ENCODE peak calls at places on chromosomes 2 and 18, in nine cellular contexts. U, M, R, L, G, K, J, W and N are unnamed samples.

GRCh38 chr2:97997774-97998392 is 2.1 kb upstream of the TMEM131 start:
- DNase-seq in R (no peak), W (no peak), M (no peak), U (no peak), K (no peak), J (no peak), L (no peak), G (no peak), N (no peak)

GRCh38 chr2:205762883-205763282 is 80.6 kb downstream of the NRP2 start:
- DNase-seq in K (no peak), U (no peak), M (no peak), L (no peak), W (no peak), R (no peak), G (no peak), J (no peak), N (no peak)

GRCh38 chr2:79219383-79219988 is 59.9 kb upstream of the REG3A start:
- DNase-seq in K (peak; percentile 17), W (peak; percentile 8), G (no peak), L (no peak), U (no peak), J (peak; percentile 32), R (no peak), M (peak; percentile 10), N (no peak)

GRCh38 chr2:179049546-179050311 is at the start of gene CCDC141:
- DNase-seq in G (no peak), L (no peak), J (no peak), R (no peak), U (no peak), K (no peak), W (peak; percentile 37), M (no peak), N (no peak)

GRCh38 chr2:12587729-12588522 is 128.8 kb upstream of the TRIB2 start:
- DNase-seq in M (peak; percentile 90), G (no peak), W (peak; percentile 49), J (peak; percentile 62), R (no peak), U (peak; percentile 24), K (peak; percentile 95), L (no peak), N (no peak)

GRCh38 chr2:204495381-204495780 is 49.9 kb upstream of the PARD3B start:
- DNase-seq in W (no peak), L (no peak), K (no peak), U (no peak), J (no peak), G (no peak), R (no peak), M (no peak), N (no peak)

GRCh38 chr2:32061973-32062861 is 1.1 kb upstream of the SPAST start:
- DNase-seq in K (peak; percentile 61), L (no peak), J (no peak), U (peak; percentile 59), M (peak; percentile 55), G (no peak), R (no peak), W (no peak), N (peak; percentile 53)

GRCh38 chr2:70887208-70887549 is 48.5 kb upstream of the ATP6V1B1 start:
- DNase-seq in U (no peak), G (no peak), J (no peak), R (no peak), M (no peak), K (no peak), L (no peak), W (no peak), N (no peak)

GRCh38 chr18:76456018-76456750 is 38.9 kb downstream of the ZNF516 start:
- DNase-seq in K (peak; percentile 50), W (no peak), L (no peak), R (no peak), G (no peak), J (no peak), U (no peak), M (no peak), N (peak; percentile 22)

GRCh38 chr18:51639541-51639940 is 442.1 kb upstream of the MEX3C start:
- DNase-seq in G (no peak), K (no peak), U (no peak), M (no peak), R (no peak), W (no peak), J (no peak), L (no peak), N (no peak)

GRCh38 chr2:136522724-136523123 is 242.6 kb upstream of the THSD7B start:
- DNase-seq in R (no peak), M (no peak), W (no peak), K (no peak), G (no peak), L (no peak), U (no peak), J (no peak), N (no peak)

GRCh38 chr2:129164220-129164619 is 815.2 kb upstream of the RAB6C start:
- DNase-seq in L (no peak), M (no peak), U (no peak), R (no peak), K (no peak), G (no peak), J (no peak), W (no peak), N (no peak)

GRCh38 chr2:69151974-69152373 is 139.0 kb downstream of the ANTXR1 start:
- DNase-seq in U (no peak), M (no peak), R (no peak), L (no peak), W (no peak), K (no peak), J (no peak), G (no peak), N (no peak)

GRCh38 chr18:42576141-42576540 is 539.3 kb downstream of the RIT2 start:
- DNase-seq in L (no peak), J (no peak), G (no peak), U (no peak), M (no peak), R (no peak), K (peak; percentile 33), W (no peak), N (no peak)
- H3K27me3 ChIP-seq in L (no peaks in the 10 kb centered on the region), J (no peaks in the 10 kb centered on the region), G (no peaks in the 10 kb centered on the region), U (no peaks in the 10 kb centered on the region), M (no peaks in the 10 kb centered on the region), R (no peaks in the 10 kb centered on the region), K (no peaks in the 10 kb centered on the region), W (no peaks in the 10 kb centered on the region), N (no peaks in the 10 kb centered on the region)

GRCh38 chr2:135226961-135227360 is 174.9 kb downstream of the RAB3GAP1 start:
- DNase-seq in U (no peak), L (no peak), W (no peak), K (peak; percentile 33), R (no peak), G (no peak), J (no peak), M (no peak), N (no peak)
- H3K27ac ChIP-seq in U (no peak overlapping the region), L (no peak overlapping the region), W (no peak overlapping the region), K (peak overlapping the region; percentile 34), R (no peak overlapping the region), G (no peak overlapping the region), J (no peak overlapping the region), M (no peak overlapping the region), N (no peak overlapping the region)

GRCh38 chr2:143513081-143513480 is 383.9 kb downstream of the ARHGAP15 start:
- DNase-seq in W (peak; percentile 5), M (peak; percentile 25), R (no peak), K (peak; percentile 56), G (no peak), L (no peak), J (peak; percentile 24), U (peak; percentile 37), N (peak; percentile 16)
- TF ChIP-seq CTCF in W (peak; percentile 68), M (peak; percentile 65), R (peak; percentile 67), K (peak; percentile 98), G (peak; percentile 52), L (peak; percentile 77), J (peak; percentile 52), U (peak; percentile 76), N (peak; percentile 43)

DNA sequence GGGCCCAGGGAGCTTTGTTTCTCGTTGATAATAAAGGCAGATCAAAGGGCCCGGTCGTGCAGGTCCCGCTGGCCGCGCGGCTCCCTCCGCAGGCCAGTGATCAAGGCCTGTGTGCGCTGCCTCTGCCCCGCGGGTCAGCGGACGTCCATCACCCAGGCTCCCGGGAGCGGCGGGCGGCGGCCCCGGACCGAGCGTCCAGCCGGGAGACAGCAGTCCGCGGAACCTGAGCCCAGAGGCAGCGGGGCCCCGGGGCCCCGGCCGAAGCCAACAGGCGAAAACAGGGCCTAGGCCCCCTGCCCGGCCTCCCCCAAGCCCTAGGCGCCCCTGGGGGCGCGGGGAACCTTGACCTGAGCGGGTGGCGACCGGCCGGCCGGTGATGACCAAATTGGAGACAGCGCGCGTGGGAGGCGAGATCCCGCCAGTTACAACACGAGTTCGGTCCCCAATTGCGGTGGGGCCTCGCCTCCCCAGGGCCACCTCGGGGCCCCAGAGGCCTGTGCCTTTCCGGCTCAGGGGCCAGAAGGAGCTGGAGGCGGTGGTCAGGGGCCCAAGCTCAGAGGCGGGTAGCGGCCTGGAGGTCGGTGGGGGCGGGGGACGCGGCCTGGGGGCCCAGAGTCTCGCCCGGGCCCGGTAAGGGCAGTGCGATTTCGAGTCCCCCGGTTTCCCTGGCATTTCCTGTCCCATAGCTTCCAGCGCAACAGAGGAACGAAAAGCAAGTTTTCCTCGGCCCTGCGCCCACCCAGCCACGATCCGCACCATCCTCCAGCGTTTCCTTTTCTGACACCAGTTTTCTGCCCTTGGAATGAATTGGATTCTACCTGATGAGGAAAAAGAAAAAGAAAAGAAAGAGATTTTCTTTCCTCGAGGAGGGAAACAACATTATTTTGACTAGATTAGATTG is 5.9 kb downstream of the SP9 start:
- DNase-seq in U (no peak), W (no peak), K (no peak), J (no peak), L (no peak), M (no peak), G (peak; percentile 87), R (no peak), N (no peak)
- H3K27me3 ChIP-seq in U (peaks cover 91% of the 10 kb centered on the region), W (peaks cover 16% of the 10 kb centered on the region), K (peaks cover 84% of the 10 kb centered on the region), J (no peaks in the 10 kb centered on the region), L (peaks cover 75% of the 10 kb centered on the region), M (peaks cover 59% of the 10 kb centered on the region), G (peaks cover 90% of the 10 kb centered on the region), R (peaks cover 96% of the 10 kb centered on the region), N (peaks cover 75% of the 10 kb centered on the region)

GRCh38 chr18:39205565-39205964 is 1640.0 kb upstream of the CELF4 start:
- DNase-seq in J (no peak), R (no peak), U (no peak), K (peak; percentile 25), M (peak; percentile 6), L (no peak), G (no peak), W (no peak), N (no peak)
- H3K27ac ChIP-seq in J (no peak overlapping the region), R (no peak overlapping the region), U (no peak overlapping the region), K (no peak overlapping the region), M (no peak overlapping the region), L (no peak overlapping the region), G (no peak overlapping the region), W (no peak overlapping the region), N (no peak overlapping the region)